ENCODE peak calls at places on chromosomes 2 and 18, in four cellular contexts. B, S, Y and Q are unnamed samples.

GRCh38 chr2:209682646-209683045 is 89.0 kb upstream of the UNC80 start:
- DNase-seq in B (no peak), S (no peak), Y (no peak), Q (no peak)

GRCh38 chr2:190088917-190089316 is 26.4 kb upstream of the MSTN start:
- DNase-seq in B (peak; percentile 40), S (peak; percentile 87), Y (peak; percentile 82), Q (peak; percentile 48)

GRCh38 chr2:170481201-170481600 is 233.9 kb upstream of the SP5 start:
- DNase-seq in B (no peak), S (no peak), Y (no peak), Q (no peak)

GRCh38 chr2:95025406-95026319 is at the start of gene MAL:
- DNase-seq in B (peak; percentile 78), S (peak; percentile 71), Y (no peak), Q (peak; percentile 69)

GRCh38 chr18:79579807-79580480 is 99.7 kb upstream of the CTDP1 start:
- DNase-seq in B (no peak), S (no peak), Y (no peak), Q (no peak)

GRCh38 chr2:230601510-230601909 is 111.1 kb upstream of the CAB39 start:
- DNase-seq in B (no peak), S (no peak), Y (no peak), Q (no peak)

GRCh38 chr2:178732913-178733312 is 74.3 kb downstream of the TTN start:
- DNase-seq in B (no peak), S (no peak), Y (no peak), Q (no peak)

GRCh38 chr2:207143474-207144190 is 22.1 kb downstream of the KLF7 start:
- DNase-seq in B (peak; percentile 58), S (peak; percentile 65), Y (peak; percentile 94), Q (peak; percentile 66)

GRCh38 chr2:7930800-7931635 is 750.8 kb upstream of the ID2 start:
- DNase-seq in B (peak; percentile 50), S (no peak), Y (peak; percentile 73), Q (no peak)

GRCh38 chr2:54083021-54083420 is 32.4 kb upstream of the ACYP2 start:
- DNase-seq in B (no peak), S (peak; percentile 18), Y (no peak), Q (no peak)

GRCh38 chr2:146392191-146392590 is 1452.6 kb upstream of the ACVR2A start:
- DNase-seq in B (no peak), S (no peak), Y (no peak), Q (no peak)

GRCh38 chr18:62329676-62330454 is 4.8 kb downstream of the TNFRSF11A start:
- DNase-seq in B (peak; percentile 39), S (no peak), Y (peak; percentile 75), Q (peak; percentile 20)

GRCh38 chr2:190875881-190876280 is 4.7 kb upstream of the GLS start:
- DNase-seq in B (no peak), S (no peak), Y (no peak), Q (no peak)

GRCh38 chr18:46199515-46200147 is 95.4 kb downstream of the HAUS1 start:
- DNase-seq in B (no peak), S (no peak), Y (peak; percentile 43), Q (no peak)

GRCh38 chr2:147204102-147204501 is 640.7 kb upstream of the ACVR2A start:
- DNase-seq in B (no peak), S (no peak), Y (peak; percentile 60), Q (no peak)

GRCh38 chr18:841647-842370 is 29.8 kb upstream of the YES1 start:
- DNase-seq in B (no peak), S (no peak), Y (no peak), Q (no peak)

GRCh38 chr2:152383702-152384101 is 48.7 kb downstream of the FMNL2 start:
- DNase-seq in B (no peak), S (no peak), Y (no peak), Q (no peak)

GRCh38 chr18:12879840-12880531 is 4.1 kb downstream of the PTPN2 start:
- DNase-seq in B (no peak), S (no peak), Y (peak; percentile 26), Q (no peak)

GRCh38 chr2:177314194-177314593 is 49.7 kb upstream of the NFE2L2 start:
- DNase-seq in B (no peak), S (no peak), Y (peak; percentile 90), Q (no peak)

GRCh38 chr2:144137269-144137668 is 382.6 kb downstream of the ZEB2 start:
- DNase-seq in B (no peak), S (no peak), Y (no peak), Q (no peak)

GRCh38 chr2:96923810-96924774 is 54.2 kb upstream of the SEMA4C start:
- DNase-seq in B (peak; percentile 22), S (peak; percentile 68), Y (no peak), Q (peak; percentile 62)

GRCh38 chr2:76175295-76175694 is 464.6 kb upstream of the GCFC2 start:
- DNase-seq in B (no peak), S (no peak), Y (no peak), Q (no peak)

GRCh38 chr2:26088038-26088643 is 54.3 kb downstream of the RAB10 start:
- DNase-seq in B (no peak), S (peak; percentile 69), Y (peak; percentile 45), Q (no peak)

GRCh38 chr18:8681196-8681595 is 24.2 kb upstream of the MTCL1 start:
- DNase-seq in B (no peak), S (no peak), Y (no peak), Q (no peak)

GRCh38 chr18:47174545-47175116 is 1.5 kb downstream of the IER3IP1 start:
- DNase-seq in B (no peak), S (no peak), Y (no peak), Q (no peak)

GRCh38 chr2:172345951-172346555 is 81.3 kb upstream of the ITGA6 start:
- DNase-seq in B (no peak), S (no peak), Y (no peak), Q (no peak)

GRCh38 chr2:170276926-170277571 is 99.1 kb downstream of the MYO3B start:
- DNase-seq in B (no peak), S (no peak), Y (no peak), Q (no peak)

GRCh38 chr2:108253106-108253505 is 13.3 kb downstream of the SULT1C3 start:
- DNase-seq in B (no peak), S (no peak), Y (no peak), Q (no peak)

GRCh38 chr2:58800846-58801245 is 559.7 kb upstream of the FANCL start:
- DNase-seq in B (no peak), S (no peak), Y (no peak), Q (no peak)

GRCh38 chr18:37320320-37320719 is 245.3 kb downstream of the CELF4 start:
- DNase-seq in B (no peak), S (no peak), Y (no peak), Q (no peak)

GRCh38 chr2:224085246-224085645 is 46.2 kb upstream of the SERPINE2 start:
- DNase-seq in B (no peak), S (no peak), Y (peak; percentile 52), Q (no peak)

GRCh38 chr2:102033028-102033749 is 41.4 kb downstream of the IL1R2 start:
- DNase-seq in B (peak; percentile 53), S (peak; percentile 37), Y (peak; percentile 99), Q (peak; percentile 23)

GRCh38 chr2:62270728-62271127 is 74.8 kb downstream of the B3GNT2 start:
- DNase-seq in B (no peak), S (no peak), Y (peak; percentile 71), Q (no peak)